ENCODE peak calls at places on chromosome X, in five cellular contexts. J is SK-N-SH, N is HepG2, Z is GM12878, C is K562. X is an unnamed sample.

GRCh38 chrX:97215166-97215565 is 331.5 kb downstream of the RPA4 start:
- DNase-seq in J (no peak), N (no peak), Z (no peak), C (no peak), X (no peak)

GRCh38 chrX:98795636-98796035 is 1614.4 kb downstream of the PCDH19 start:
- DNase-seq in J (no peak), N (no peak), Z (no peak), C (no peak), X (no peak)

GRCh38 chrX:110284159-110284558 is 33.7 kb downstream of the AMMECR1 start:
- DNase-seq in J (no peak), N (no peak), Z (no peak), C (no peak), X (no peak)

GRCh38 chrX:30870572-30870971 is 18.5 kb downstream of the TAB3 start:
- DNase-seq in J (no peak), N (no peak), Z (no peak), C (no peak), X (no peak)

GRCh38 chrX:53087378-53087777 is 5.2 kb downstream of the TSPYL2 start:
- DNase-seq in J (no peak), N (no peak), Z (no peak), C (no peak), X (no peak)

GRCh38 chrX:3216581-3216980 is 129.9 kb downstream of the MXRA5 start:
- DNase-seq in J (no peak), N (no peak), Z (no peak), C (no peak), X (no peak)

GRCh38 chrX:11499076-11500044 is 166.4 kb downstream of the ARHGAP6 start:
- DNase-seq in J (no peak), N (no peak), Z (no peak), C (no peak), X (no peak)

GRCh38 chrX:103418811-103419210 is 42.5 kb downstream of the BEX3 start:
- DNase-seq in J (no peak), N (no peak), Z (no peak), C (no peak), X (no peak)

GRCh38 chrX:15646031-15646430 is 18.6 kb downstream of the CLTRN start:
- DNase-seq in J (no peak), N (no peak), Z (no peak), C (no peak), X (no peak)

GRCh38 chrX:70208479-70208878 is 26.0 kb upstream of the AWAT1 start:
- DNase-seq in J (no peak), N (no peak), Z (no peak), C (no peak), X (no peak)

GRCh38 chrX:12997898-12998687 is 23.2 kb downstream of the TMSB4X start:
- DNase-seq in J (no peak), N (no peak), Z (no peak), C (no peak), X (no peak)

GRCh38 chrX:109403927-109404326 is 78.0 kb downstream of the GUCY2F start:
- DNase-seq in J (no peak), N (no peak), Z (no peak), C (no peak), X (no peak)

GRCh38 chrX:50941638-50942037 is 31.1 kb downstream of the BMP15 start:
- DNase-seq in J (peak), N (no peak), Z (no peak), C (no peak), X (no peak)

GRCh38 chrX:7286461-7286860 is 138.5 kb upstream of the PUDP start:
- DNase-seq in J (no peak), N (no peak), Z (no peak), C (no peak), X (no peak)

GRCh38 chrX:82589410-82589809 is 918.7 kb upstream of the POU3F4 start:
- DNase-seq in J (no peak), N (no peak), Z (no peak), C (no peak), X (no peak)

GRCh38 chrX:150625875-150626274 is 57.5 kb downstream of the MTM1 start:
- DNase-seq in J (no peak), N (no peak), Z (no peak), C (no peak), X (no peak)

GRCh38 chrX:154090731-154091130 is 6.8 kb downstream of the MECP2 start:
- DNase-seq in J (no peak), N (no peak), Z (no peak), C (no peak), X (no peak)

GRCh38 chrX:16119353-16120220 is 3.8 kb upstream of the GRPR start:
- DNase-seq in J (no peak), N (no peak), Z (peak), C (no peak), X (no peak)

GRCh38 chrX:55546956-55547355 is 57.3 kb upstream of the USP51 start:
- DNase-seq in J (no peak), N (no peak), Z (no peak), C (no peak), X (no peak)

GRCh38 chrX:24870143-24870542 is 145.6 kb downstream of the ARX start:
- DNase-seq in J (no peak), N (peak), Z (no peak), C (no peak), X (no peak)

GRCh38 chrX:2500091-2500680 is 590 bp downstream of the DHRSX start:
- DNase-seq in J (peak), N (peak), Z (no peak), C (no peak), X (peak)

GRCh38 chrX:110241816-110242215 is 76.1 kb downstream of the AMMECR1 start:
- DNase-seq in J (no peak), N (no peak), Z (no peak), C (no peak), X (no peak)

GRCh38 chrX:94256396-94256795 is 582.4 kb downstream of the FAM133A start:
- DNase-seq in J (no peak), N (no peak), Z (no peak), C (no peak), X (no peak)

GRCh38 chrX:85906399-85906798 is 141.0 kb downstream of the CHM start:
- DNase-seq in J (no peak), N (peak), Z (no peak), C (no peak), X (no peak)

GRCh38 chrX:133563705-133564104 is 148.4 kb upstream of the GPC4 start:
- DNase-seq in J (no peak), N (no peak), Z (no peak), C (no peak), X (no peak)

GRCh38 chrX:138872537-138872936 is 161.0 kb upstream of the FGF13 start:
- DNase-seq in J (no peak), N (no peak), Z (no peak), C (no peak), X (no peak)

GRCh38 chrX:38999967-39000745 is 198.9 kb downstream of the MID1IP1 start:
- DNase-seq in J (peak), N (no peak), Z (no peak), C (no peak), X (no peak)

GRCh38 chrX:77668391-77669237 is 117.4 kb downstream of the ATRX start:
- DNase-seq in J (no peak), N (peak), Z (no peak), C (peak), X (no peak)

GRCh38 chrX:16320765-16321355 is 153.6 kb downstream of the MAGEB17 start:
- DNase-seq in J (no peak), N (no peak), Z (no peak), C (no peak), X (no peak)

GRCh38 chrX:8042304-8042703 is 115.1 kb upstream of the PNPLA4 start:
- DNase-seq in J (peak), N (peak), Z (no peak), C (peak), X (no peak)

GRCh38 chrX:132612990-132613564 is 124.2 kb upstream of the MBNL3 start:
- DNase-seq in J (peak), N (no peak), Z (no peak), C (peak), X (peak)

GRCh38 chrX:3345281-3346081 is 971 bp downstream of the MXRA5 start:
- DNase-seq in J (peak), N (no peak), Z (no peak), C (no peak), X (no peak)

GRCh38 chrX:151175283-151176062 is 911 bp upstream of the GPR50 start:
- DNase-seq in J (no peak), N (no peak), Z (no peak), C (no peak), X (peak)

GRCh38 chrX:110002300-110003166 is at the start of gene TMEM164:
- DNase-seq in J (peak), N (peak), Z (peak), C (peak), X (peak)

GRCh38 chrX:38260231-38260630 is 39.6 kb upstream of the SRPX start:
- DNase-seq in J (peak), N (peak), Z (no peak), C (peak), X (peak)

GRCh38 chrX:152819732-152820131 is 10.8 kb downstream of the CETN2 start:
- DNase-seq in J (no peak), N (no peak), Z (no peak), C (no peak), X (no peak)

GRCh38 chrX:83022020-83022419 is 486.1 kb upstream of the POU3F4 start:
- DNase-seq in J (no peak), N (no peak), Z (no peak), C (no peak), X (no peak)

GRCh38 chrX:153969904-153970397 is 1.7 kb downstream of the HCFC1 start:
- DNase-seq in J (peak), N (no peak), Z (no peak), C (peak), X (no peak)

GRCh38 chrX:12497832-12498591 is 293.2 kb upstream of the PRPS2 start:
- DNase-seq in J (peak), N (no peak), Z (no peak), C (peak), X (peak)

DNA sequence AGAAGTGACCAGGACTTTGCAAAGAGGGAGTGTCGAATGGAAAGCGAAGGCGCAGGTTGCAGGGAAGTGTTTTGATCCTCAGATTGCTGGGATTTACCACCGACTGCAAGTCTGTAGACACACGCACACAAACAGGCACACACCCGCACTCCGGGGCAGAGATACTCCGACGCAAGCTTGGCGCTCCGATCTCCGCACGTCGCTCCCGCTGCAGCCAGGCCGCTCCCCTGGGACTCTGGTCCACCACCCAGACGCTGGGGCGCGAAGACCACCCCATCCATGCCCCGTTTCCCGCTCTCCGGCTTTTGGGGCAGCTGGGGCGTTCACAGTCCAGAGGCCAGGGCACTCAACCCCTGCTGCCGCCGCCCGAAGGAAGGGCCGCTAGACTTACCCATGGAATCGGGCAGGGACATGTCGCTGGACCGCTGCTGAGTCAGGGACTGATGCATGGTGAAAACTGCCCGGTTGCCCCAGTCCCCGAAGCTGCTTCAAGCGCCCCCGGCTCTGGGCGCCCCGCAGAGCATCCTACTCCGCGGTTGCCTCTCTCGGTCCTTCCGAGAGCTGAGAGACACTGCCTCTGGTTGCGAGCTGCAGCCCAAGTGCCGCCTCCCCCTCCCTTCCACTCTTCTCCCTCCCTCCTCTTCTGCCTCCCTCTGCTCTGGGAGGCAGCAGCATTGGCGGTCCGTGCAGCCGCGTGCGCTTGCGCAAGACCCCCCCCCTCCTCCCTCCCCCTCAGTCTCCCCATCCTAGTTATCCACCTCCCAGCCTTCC is at the start of gene TMEM255A:
- DNase-seq in J (peak), N (no peak), Z (no peak), C (no peak), X (peak)
- TF ChIP-seq FOXM1 in J (no peak), N (no peak), Z (no peak), C (no peak), X (no peak)

GRCh38 chrX:140725500-140725899 is 15.9 kb downstream of the LINC00632 start:
- DNase-seq in J (no peak), N (no peak), Z (no peak), C (no peak), X (no peak)

GRCh38 chrX:140723251-140723650 is 13.7 kb downstream of the LINC00632 start:
- DNase-seq in J (no peak), N (no peak), Z (no peak), C (no peak), X (no peak)

DNA sequence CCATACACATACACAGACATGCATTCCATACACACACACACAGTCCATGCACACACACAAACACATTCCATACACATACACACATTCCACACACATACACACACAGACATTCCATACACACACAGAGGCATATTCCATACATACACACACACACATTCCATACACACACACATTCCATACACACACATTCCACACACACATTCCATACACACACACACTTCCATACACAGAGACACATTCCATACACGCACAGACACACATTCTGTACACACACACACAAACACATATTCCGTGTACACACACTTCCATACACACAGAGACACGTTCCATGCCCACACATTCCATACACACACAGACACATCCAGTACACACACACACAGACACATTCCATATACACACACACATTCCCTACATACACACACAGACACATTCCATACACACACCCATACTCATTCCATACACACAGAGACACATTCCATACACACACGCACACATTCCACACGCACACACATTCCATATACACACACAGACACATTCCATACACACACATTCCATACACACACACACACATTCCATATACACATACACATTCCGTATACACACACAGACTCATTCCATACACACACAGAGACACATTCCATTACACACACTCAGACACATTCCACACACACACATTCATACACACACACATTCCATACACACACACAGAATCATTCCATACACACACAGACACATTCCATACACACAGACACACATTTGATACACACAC is 15.0 kb downstream of the LINC00632 start:
- DNase-seq in J (no peak), N (no peak), Z (no peak), C (no peak), X (no peak)
- TF ChIP-seq FOXM1 in J (no peak), N (no peak), Z (no peak), C (no peak), X (no peak)

GRCh38 chrX:63656871-63657580 is 128.0 kb downstream of the ARHGEF9 start:
- DNase-seq in J (no peak), N (no peak), Z (no peak), C (no peak), X (no peak)
- TF ChIP-seq FOXM1 in J (no peak), N (no peak), Z (no peak), C (no peak), X (no peak)

GRCh38 chrX:124475358-124475757 is 129.0 kb downstream of the SH2D1A start:
- DNase-seq in J (no peak), N (no peak), Z (no peak), C (no peak), X (no peak)
- TF ChIP-seq FOXM1 in J (no peak), N (no peak), Z (no peak), C (no peak), X (no peak)

DNA sequence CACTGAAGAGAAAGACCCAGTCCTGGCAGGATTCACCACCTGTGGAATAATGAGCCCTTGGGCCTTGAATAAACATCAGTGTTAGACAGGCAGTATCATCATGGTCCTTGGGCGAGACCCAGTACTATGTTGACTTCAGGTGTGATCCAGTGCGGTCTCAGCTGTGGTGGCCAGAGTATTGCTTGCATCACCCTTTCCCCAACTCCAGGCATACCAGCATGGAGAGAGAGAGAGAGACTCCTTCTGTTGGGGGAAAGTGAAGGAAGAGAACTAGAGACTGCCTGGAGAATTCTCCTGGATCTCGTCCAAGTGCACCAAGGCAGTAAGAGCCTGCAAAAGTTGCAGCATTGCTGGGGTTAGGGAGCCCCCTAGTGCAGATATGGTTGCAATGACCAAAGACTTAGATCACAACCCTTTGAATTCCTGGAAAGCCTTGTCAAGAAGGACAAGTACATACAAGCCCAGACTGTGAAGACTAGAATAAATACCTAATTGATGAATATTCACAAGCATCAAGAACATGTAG is 61.1 kb upstream of the VAMP7 start:
- DNase-seq in J (peak), N (peak), Z (peak), C (peak), X (peak)
- TF ChIP-seq FOXM1 in J (no peak), N (no peak), Z (no peak), C (no peak), X (no peak)

GRCh38 chrX:46686003-46686645 is 72.8 kb downstream of the SLC9A7 start:
- DNase-seq in J (peak), N (peak), Z (no peak), C (peak), X (peak)

GRCh38 chrX:46687619-46688018 is 71.3 kb downstream of the SLC9A7 start:
- DNase-seq in J (no peak), N (no peak), Z (no peak), C (no peak), X (no peak)

GRCh38 chrX:46678232-46678631 is 80.7 kb downstream of the SLC9A7 start:
- DNase-seq in J (no peak), N (no peak), Z (no peak), C (no peak), X (no peak)

GRCh38 chrX:46681849-46682248 is 77.1 kb downstream of the SLC9A7 start:
- DNase-seq in J (no peak), N (no peak), Z (no peak), C (no peak), X (no peak)

DNA sequence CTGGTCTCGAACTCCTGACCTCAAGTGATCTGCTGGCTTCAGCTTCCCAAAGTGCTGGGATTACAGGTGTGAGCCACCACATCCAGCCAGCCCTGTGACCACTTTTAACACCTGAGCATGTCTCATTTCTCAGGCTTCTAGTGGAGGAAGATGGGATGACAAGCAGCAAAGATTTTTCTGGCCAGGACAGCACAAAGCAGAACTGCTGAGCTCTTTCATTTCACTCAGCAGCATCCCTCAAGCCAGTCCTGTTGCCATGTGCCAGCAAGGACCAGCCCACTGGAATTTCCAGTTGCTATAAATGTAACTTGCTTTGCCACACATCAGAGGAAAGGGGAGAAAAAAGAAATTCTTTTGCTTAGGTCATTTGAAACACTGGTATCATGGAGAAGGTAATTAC is 75.9 kb downstream of the SLC9A7 start:
- DNase-seq in J (no peak), N (peak), Z (no peak), C (no peak), X (no peak)
- TF ChIP-seq FOXM1 in J (no peak), N (no peak), Z (no peak), C (no peak), X (no peak)

X was measured in HEK293T.